ENCODE peak calls at places on chromosomes 1 and 21, in five cellular contexts. Z is stimulated activated CD8-positive, alpha-beta memory T cell treated with anti-CD3 and anti-CD28 coated beads, Interleukin-15, amount 100 ng/mL, for 1 hour; I is prostate gland; H is A172; W is left ventricle myocardium superior. A is an unnamed sample.

GRCh38 chr1:169892819-169893644 is 664 bp downstream of the SCYL3 start:
- DNase-seq in W (peak), Z (no peak), I (peak), H (no peak), A (no peak)

GRCh38 chr1:41735139-41735538 is 183.6 kb downstream of the HIVEP3 start:
- DNase-seq in I (no peak), H (no peak), W (no peak), Z (no peak), A (no peak)

GRCh38 chr1:149986486-149987296 is 23.8 kb downstream of the OTUD7B start:
- DNase-seq in H (peak), I (no peak), Z (no peak), W (no peak), A (no peak)

GRCh38 chr1:203378529-203379271 is 27.8 kb upstream of the FMOD start:
- DNase-seq in I (no peak), Z (no peak), H (no peak), W (no peak), A (no peak)

GRCh38 chr1:209229494-209230059 is 353.9 kb upstream of the CAMK1G start:
- DNase-seq in I (no peak), W (no peak), H (no peak), Z (no peak), A (no peak)

GRCh38 chr1:40078512-40079333 is 18.3 kb downstream of the PPT1 start:
- DNase-seq in Z (peak), W (no peak), I (peak), H (peak), A (peak)

GRCh38 chr21:14405225-14405624 is 22.3 kb upstream of the HSPA13 start:
- DNase-seq in I (no peak), W (no peak), Z (no peak), H (no peak), A (no peak)

GRCh38 chr1:11027316-11027715 is 14.9 kb downstream of the TARDBP start:
- DNase-seq in Z (no peak), I (no peak), W (no peak), H (no peak), A (no peak)

GRCh38 chr21:15732290-15732995 is 2.7 kb downstream of the USP25 start:
- DNase-seq in H (peak), I (no peak), W (no peak), Z (no peak), A (no peak)

GRCh38 chr1:47225430-47226100 is 6.5 kb downstream of the TAL1 start:
- DNase-seq in Z (no peak), W (peak), I (no peak), H (no peak), A (no peak)

GRCh38 chr21:35648512-35648911 is 411.8 kb downstream of the SETD4 start:
- DNase-seq in I (peak), W (no peak), H (peak), Z (no peak), A (no peak)

GRCh38 chr1:7962636-7963377 is 1.3 kb downstream of the PARK7 start:
- DNase-seq in W (no peak), I (no peak), Z (no peak), H (no peak), A (no peak)

GRCh38 chr1:232529747-232530146 is 100.2 kb downstream of the SIPA1L2 start:
- DNase-seq in Z (no peak), I (no peak), W (no peak), H (no peak), A (no peak)

GRCh38 chr1:13616234-13616633 is 32.6 kb downstream of the PDPN start:
- DNase-seq in W (no peak), Z (no peak), H (no peak), I (no peak), A (no peak)

GRCh38 chr1:68010543-68010942 is 39.9 kb downstream of the DIRAS3 start:
- DNase-seq in Z (no peak), I (no peak), W (no peak), H (no peak), A (no peak)

GRCh38 chr1:169129109-169129789 is 22.8 kb downstream of the ATP1B1 start:
- DNase-seq in H (no peak), Z (no peak), W (no peak), I (no peak), A (no peak)

GRCh38 chr1:213600879-213601278 is 386.9 kb upstream of the PROX1 start:
- DNase-seq in H (no peak), I (no peak), W (no peak), Z (no peak), A (no peak)

GRCh38 chr1:54356680-54357147 is 49.5 kb downstream of the SSBP3 start:
- DNase-seq in I (no peak), Z (peak), W (no peak), H (no peak), A (no peak)

GRCh38 chr1:2468041-2468472 is 8.0 kb upstream of the PLCH2 start:
- DNase-seq in H (no peak), I (no peak), W (peak), Z (no peak), A (no peak)

GRCh38 chr21:42047821-42048613 is 23.1 kb upstream of the UMODL1 start:
- DNase-seq in W (peak), Z (no peak), H (peak), I (no peak), A (peak)

GRCh38 chr1:153606194-153606593 is 6.7 kb downstream of the S100A16 start:
- DNase-seq in H (no peak), W (no peak), Z (no peak), I (no peak), A (no peak)

GRCh38 chr1:84668185-84668584 is 22.1 kb downstream of the SSX2IP start:
- DNase-seq in W (no peak), I (no peak), Z (no peak), H (no peak), A (no peak)

GRCh38 chr1:42221952-42222606 is 57.5 kb upstream of the GUCA2A start:
- DNase-seq in W (no peak), Z (no peak), H (peak), I (no peak), A (no peak)

GRCh38 chr1:156912861-156913808 is 7.3 kb upstream of the LRRC71 start:
- DNase-seq in Z (no peak), H (no peak), W (peak), I (no peak), A (no peak)

A was measured in HS-27A.